ENCODE peak calls at places on chromosomes 16 and 17, in ten cellular contexts. Y, F, X, J, I, D, N, T, Z and E are unnamed samples.

GRCh38 chr16:4487955-4488481 is 11.8 kb downstream of the HMOX2 start:
- DNase-seq in Y (no peak), F (no peak), X (no peak), J (no peak), I (no peak), D (no peak), N (no peak), T (no peak), Z (no peak), E (no peak)

GRCh38 chr17:51128089-51128488 is 7.4 kb upstream of the SPAG9 start:
- DNase-seq in Y (no peak), F (no peak), X (peak), J (no peak), I (no peak), D (no peak), N (no peak), T (no peak), Z (no peak), E (no peak)

GRCh38 chr16:79717324-79717848 is 116.8 kb upstream of the MAF start:
- DNase-seq in Y (no peak), F (no peak), X (no peak), J (no peak), I (no peak), D (no peak), N (no peak), T (no peak), Z (no peak), E (no peak)

GRCh38 chr17:55394357-55395021 is 27.1 kb downstream of the MMD start:
- DNase-seq in Y (no peak), F (no peak), X (no peak), J (no peak), I (no peak), D (no peak), N (no peak), T (no peak), Z (no peak), E (no peak)

GRCh38 chr16:11706180-11706742 is 36.4 kb downstream of the TXNDC11 start:
- DNase-seq in Y (no peak), F (no peak), X (peak), J (no peak), I (no peak), D (no peak), N (no peak), T (no peak), Z (peak), E (no peak)

GRCh38 chr17:83173997-83174858 is 94.8 kb downstream of the METRNL start:
- DNase-seq in Y (no peak), F (no peak), X (peak), J (no peak), I (no peak), D (peak), N (peak), T (no peak), Z (peak), E (peak)

GRCh38 chr16:89360760-89361435 is 129.5 kb downstream of the ANKRD11 start:
- DNase-seq in Y (peak), F (no peak), X (peak), J (no peak), I (peak), D (no peak), N (no peak), T (no peak), Z (no peak), E (peak)

GRCh38 chr17:49821916-49822315 is 26.0 kb downstream of the TAC4 start:
- DNase-seq in Y (no peak), F (no peak), X (no peak), J (no peak), I (no peak), D (no peak), N (no peak), T (no peak), Z (no peak), E (no peak)

GRCh38 chr17:3796110-3796821 is 4.7 kb downstream of the ITGAE start:
- DNase-seq in Y (peak), F (no peak), X (peak), J (no peak), I (no peak), D (no peak), N (no peak), T (no peak), Z (no peak), E (peak)

GRCh38 chr16:9054460-9054859 is 37.0 kb upstream of the HAPSTR1 start:
- DNase-seq in Y (no peak), F (no peak), X (no peak), J (no peak), I (no peak), D (no peak), N (no peak), T (no peak), Z (no peak), E (no peak)

GRCh38 chr17:31130286-31131224 is 35.8 kb downstream of the NF1 start:
- DNase-seq in Y (no peak), F (no peak), X (no peak), J (no peak), I (no peak), D (no peak), N (peak), T (no peak), Z (no peak), E (no peak)

GRCh38 chr17:29390856-29391631 is 881 bp downstream of the TAOK1 start:
- DNase-seq in Y (no peak), F (peak), X (peak), J (no peak), I (no peak), D (no peak), N (peak), T (no peak), Z (peak), E (no peak)

GRCh38 chr16:47392114-47392513 is 68.7 kb downstream of the ITFG1 start:
- DNase-seq in Y (no peak), F (no peak), X (peak), J (no peak), I (no peak), D (no peak), N (no peak), T (no peak), Z (no peak), E (no peak)

GRCh38 chr17:44522883-44523671 is 19.9 kb upstream of the GPATCH8 start:
- DNase-seq in Y (no peak), F (peak), X (peak), J (no peak), I (peak), D (no peak), N (peak), T (peak), Z (peak), E (peak)

GRCh38 chr17:44672479-44673093 is 16.3 kb downstream of the MEIOC start:
- DNase-seq in Y (no peak), F (no peak), X (peak), J (no peak), I (no peak), D (no peak), N (peak), T (no peak), Z (no peak), E (no peak)

GRCh38 chr17:36943250-36944220 is 5.2 kb upstream of the AATF start:
- DNase-seq in Y (no peak), F (no peak), X (no peak), J (no peak), I (no peak), D (no peak), N (no peak), T (no peak), Z (no peak), E (no peak)

GRCh38 chr17:66715745-66716156 is 119.2 kb upstream of the CACNG5 start:
- DNase-seq in Y (no peak), F (no peak), X (peak), J (peak), I (no peak), D (no peak), N (peak), T (no peak), Z (no peak), E (peak)

GRCh38 chr17:61464121-61464905 is 12.1 kb downstream of the TBX4 start:
- DNase-seq in Y (no peak), F (no peak), X (no peak), J (no peak), I (peak), D (no peak), N (no peak), T (peak), Z (no peak), E (no peak)

GRCh38 chr16:89764711-89765201 is 43.4 kb downstream of the ZNF276 start:
- DNase-seq in Y (peak), F (no peak), X (peak), J (no peak), I (peak), D (no peak), N (no peak), T (peak), Z (no peak), E (peak)

GRCh38 chr16:58110590-58111330 is 18.4 kb downstream of the CFAP20 start:
- DNase-seq in Y (no peak), F (no peak), X (no peak), J (no peak), I (no peak), D (no peak), N (peak), T (no peak), Z (no peak), E (no peak)

GRCh38 chr16:68401871-68402747 is 46.2 kb downstream of the SMPD3 start:
- DNase-seq in Y (no peak), F (no peak), X (no peak), J (peak), I (no peak), D (no peak), N (no peak), T (no peak), Z (no peak), E (no peak)

GRCh38 chr17:81566461-81567126 is 14.4 kb upstream of the FAAP100 start:
- DNase-seq in Y (no peak), F (no peak), X (no peak), J (peak), I (no peak), D (no peak), N (no peak), T (peak), Z (peak), E (no peak)

GRCh38 chr16:17448640-17449638 is 21.8 kb downstream of the XYLT1 start:
- DNase-seq in Y (no peak), F (no peak), X (peak), J (no peak), I (peak), D (no peak), N (no peak), T (peak), Z (no peak), E (peak)

GRCh38 chr17:4480929-4481898 is 17.5 kb upstream of the SPNS2 start:
- DNase-seq in Y (no peak), F (no peak), X (peak), J (no peak), I (no peak), D (no peak), N (no peak), T (no peak), Z (no peak), E (peak)

GRCh38 chr16:28182183-28182582 is 29.6 kb downstream of the XPO6 start:
- DNase-seq in Y (no peak), F (no peak), X (peak), J (no peak), I (no peak), D (no peak), N (no peak), T (no peak), Z (no peak), E (no peak)

GRCh38 chr17:54991567-54991966 is 23.0 kb downstream of the STXBP4 start:
- DNase-seq in Y (no peak), F (no peak), X (no peak), J (no peak), I (no peak), D (no peak), N (no peak), T (no peak), Z (no peak), E (no peak)

GRCh38 chr17:18957831-18958230 is 5.9 kb downstream of the SLC5A10 start:
- DNase-seq in Y (no peak), F (no peak), X (no peak), J (no peak), I (no peak), D (no peak), N (no peak), T (no peak), Z (no peak), E (no peak)

GRCh38 chr17:43398724-43399595 is at the start of gene ARL4D:
- DNase-seq in Y (peak), F (peak), X (peak), J (no peak), I (peak), D (peak), N (peak), T (peak), Z (peak), E (peak)

GRCh38 chr17:61185385-61185784 is 214.3 kb upstream of the TBX2 start:
- DNase-seq in Y (no peak), F (no peak), X (no peak), J (no peak), I (no peak), D (no peak), N (no peak), T (no peak), Z (no peak), E (no peak)

GRCh38 chr17:62653002-62653830 is 25.7 kb downstream of the MRC2 start:
- DNase-seq in Y (peak), F (peak), X (peak), J (no peak), I (peak), D (no peak), N (peak), T (peak), Z (peak), E (peak)

GRCh38 chr17:41972571-41973411 is 6.2 kb downstream of the CNP start:
- DNase-seq in Y (peak), F (no peak), X (peak), J (no peak), I (no peak), D (no peak), N (no peak), T (no peak), Z (peak), E (no peak)

GRCh38 chr16:50261707-50262235 is 4.6 kb upstream of the ADCY7 start:
- DNase-seq in Y (no peak), F (no peak), X (no peak), J (no peak), I (peak), D (no peak), N (no peak), T (peak), Z (no peak), E (no peak)

GRCh38 chr16:50455288-50455845 is 86.6 kb upstream of the BRD7 start:
- DNase-seq in Y (no peak), F (no peak), X (no peak), J (no peak), I (no peak), D (no peak), N (no peak), T (no peak), Z (no peak), E (no peak)

GRCh38 chr16:22300427-22301071 is 3.3 kb downstream of the POLR3E start:
- DNase-seq in Y (no peak), F (peak), X (peak), J (no peak), I (no peak), D (no peak), N (peak), T (no peak), Z (peak), E (no peak)
- TF ChIP-seq CTCF in Y (no peak), F (peak), X (peak), J (peak), I (peak), D (peak), N (peak), T (peak), Z (peak), E (peak)

GRCh38 chr17:6712058-6712853 is 913 bp downstream of the SLC13A5 start:
- DNase-seq in Y (no peak), F (no peak), X (no peak), J (no peak), I (no peak), D (no peak), N (peak), T (no peak), Z (no peak), E (no peak)
- TF ChIP-seq CTCF in Y (no peak), F (no peak), X (no peak), J (no peak), I (no peak), D (no peak), N (no peak), T (no peak), Z (no peak), E (no peak)

DNA sequence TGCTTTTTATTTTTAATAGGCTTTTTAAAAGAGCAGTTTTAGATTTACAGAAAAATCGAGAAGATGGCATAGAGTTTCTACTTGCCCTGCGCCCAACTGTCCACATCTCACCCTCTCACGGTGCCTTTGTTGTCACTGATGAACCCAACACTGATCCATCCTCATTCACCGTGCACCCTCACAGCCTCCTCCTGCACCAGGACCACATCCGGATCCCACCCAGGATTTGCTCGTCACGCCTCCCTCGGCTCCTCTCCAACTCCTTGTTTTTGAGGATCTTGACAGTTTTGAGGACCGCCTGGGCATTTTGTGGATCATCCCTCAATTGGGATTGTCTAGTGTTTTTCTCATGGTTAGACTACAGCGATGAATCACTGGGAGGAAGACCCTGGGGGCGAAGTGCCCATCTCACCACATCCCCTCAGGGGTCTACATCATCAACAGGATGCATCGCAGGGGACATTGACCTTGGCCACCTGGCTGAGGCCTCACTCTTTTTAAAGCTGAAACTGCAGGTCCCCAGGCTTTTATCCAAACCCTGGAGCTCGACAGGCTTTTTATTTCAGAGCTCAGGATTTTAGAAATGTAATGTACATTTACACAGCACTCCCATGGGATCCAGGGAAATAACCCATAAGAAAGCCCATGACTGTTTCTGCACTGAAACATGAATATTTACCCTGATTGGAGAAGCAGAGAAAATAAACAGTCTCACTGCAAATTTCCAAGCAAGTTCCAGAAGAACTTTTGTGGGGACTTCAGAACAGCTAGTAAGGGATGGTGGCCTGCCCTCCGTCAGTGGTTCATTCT is 71.8 kb upstream of the ZNF469 start:
- DNase-seq in Y (no peak), F (no peak), X (no peak), J (no peak), I (no peak), D (no peak), N (no peak), T (no peak), Z (no peak), E (no peak)
- TF ChIP-seq CTCF in Y (no peak), F (no peak), X (no peak), J (no peak), I (no peak), D (no peak), N (no peak), T (no peak), Z (no peak), E (no peak)

DNA sequence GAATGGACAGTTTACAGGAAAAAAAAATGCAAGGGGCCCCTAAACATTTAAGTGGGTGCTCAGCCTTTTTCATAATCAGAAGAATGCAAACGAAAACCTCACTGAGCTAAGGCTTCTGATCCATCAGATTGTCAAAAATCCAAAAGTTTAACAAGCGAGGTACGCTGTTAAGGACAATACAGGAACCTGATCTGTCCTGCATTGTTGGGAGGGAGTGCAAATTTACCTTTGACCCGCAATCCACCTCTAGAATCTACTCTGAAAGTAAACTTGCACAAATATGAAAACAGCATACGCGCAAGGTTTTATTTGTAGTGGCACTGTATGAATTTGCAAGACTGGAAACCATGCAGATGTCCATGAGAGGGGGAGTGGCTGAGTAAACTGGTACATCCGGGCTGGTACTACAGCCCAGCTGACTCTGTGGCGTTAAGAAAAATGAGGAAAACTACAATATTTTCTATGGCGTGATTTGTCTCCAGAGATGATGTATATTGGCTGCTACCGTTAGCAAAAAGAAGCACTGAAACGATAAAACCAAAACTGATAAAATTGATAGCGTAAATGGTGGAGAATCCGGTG is 28.8 kb upstream of the ST6GALNAC1 start:
- DNase-seq in Y (no peak), F (no peak), X (peak), J (no peak), I (no peak), D (no peak), N (no peak), T (no peak), Z (no peak), E (peak)
- TF ChIP-seq CTCF in Y (no peak), F (no peak), X (no peak), J (no peak), I (no peak), D (no peak), N (no peak), T (no peak), Z (no peak), E (no peak)

GRCh38 chr17:38510424-38511125 is 82.3 kb downstream of the ARHGAP23 start:
- DNase-seq in Y (no peak), F (peak), X (no peak), J (no peak), I (no peak), D (no peak), N (peak), T (no peak), Z (no peak), E (peak)
- TF ChIP-seq CTCF in Y (no peak), F (no peak), X (no peak), J (peak), I (no peak), D (peak), N (no peak), T (no peak), Z (no peak), E (no peak)

DNA sequence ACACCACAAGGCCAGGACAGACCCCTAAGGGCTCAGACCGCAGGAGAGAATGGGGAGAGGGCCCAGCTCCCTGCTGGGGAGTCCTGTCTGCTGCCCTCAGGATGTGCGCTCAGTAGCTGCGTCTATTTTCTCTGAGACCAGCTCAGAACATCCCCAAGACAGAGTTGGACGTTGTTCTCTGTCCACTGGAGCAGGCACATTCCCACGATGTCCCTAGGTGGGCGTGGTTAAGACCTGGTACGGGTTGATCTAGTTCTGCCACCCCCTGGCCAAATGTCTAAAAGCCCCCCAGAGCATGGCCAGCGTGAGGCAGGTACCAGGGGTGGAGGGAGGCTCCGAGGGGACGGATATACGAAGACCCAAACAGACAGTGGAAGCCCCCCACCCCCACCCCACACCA is 842 bp upstream of the CALB2 start:
- DNase-seq in Y (no peak), F (no peak), X (no peak), J (no peak), I (no peak), D (no peak), N (peak), T (no peak), Z (no peak), E (no peak)
- TF ChIP-seq CTCF in Y (no peak), F (no peak), X (no peak), J (no peak), I (no peak), D (no peak), N (no peak), T (no peak), Z (no peak), E (no peak)